ENCODE peak calls at places on chromosomes 1 and 21, in five cellular contexts. L, M, T, U and I are unnamed samples.

GRCh38 chr1:11407301-11407994 is 71.5 kb upstream of the DISP3 start:
- DNase-seq in T (no peak), M (no peak), L (no peak), U (no peak), I (no peak)

GRCh38 chr1:56617141-56617540 is 28.0 kb upstream of the PRKAA2 start:
- DNase-seq in T (no peak), M (no peak), U (no peak), L (no peak), I (no peak)

GRCh38 chr1:14255711-14256110 is 342.8 kb upstream of the KAZN start:
- DNase-seq in L (no peak), T (no peak), U (no peak), M (peak), I (no peak)

GRCh38 chr1:112513112-112513870 is 4.5 kb downstream of the WNT2B start:
- DNase-seq in L (no peak), U (no peak), M (peak), T (no peak), I (no peak)

GRCh38 chr1:233038581-233038980 is 88.2 kb downstream of the NTPCR start:
- DNase-seq in M (no peak), U (no peak), T (no peak), L (no peak), I (no peak)

GRCh38 chr1:80645621-80646020 is 1155.1 kb upstream of the ADGRL2 start:
- DNase-seq in L (no peak), T (no peak), U (no peak), M (no peak), I (no peak)

GRCh38 chr21:41921089-41921819 is 32.6 kb downstream of the C2CD2 start:
- DNase-seq in T (no peak), L (no peak), U (no peak), M (no peak), I (no peak)

GRCh38 chr1:112061056-112061455 is 71.6 kb upstream of the KCND3 start:
- DNase-seq in T (no peak), L (no peak), U (no peak), M (no peak), I (no peak)

GRCh38 chr21:23463365-23463764 is 2143.9 kb downstream of the MRPL39 start:
- DNase-seq in M (no peak), L (no peak), T (no peak), U (no peak), I (no peak)

GRCh38 chr21:36430841-36431240 is 45.6 kb downstream of the CHAF1B start:
- DNase-seq in U (no peak), M (peak), T (no peak), L (no peak), I (no peak)

GRCh38 chr1:76830373-76830772 is 36.9 kb upstream of the ST6GALNAC5 start:
- DNase-seq in M (no peak), U (no peak), L (no peak), T (no peak), I (no peak)